ENCODE peak calls at places on chromosomes 5 and 9, in seven cellular contexts. J, U, X, N, K, P and A are unnamed samples.

GRCh38 chr5:34652466-34652865 is 3.7 kb upstream of the RAI14 start:
- DNase-seq in P (no peak), U (no peak), J (no peak), N (no peak), K (no peak), X (no peak), A (no peak)

GRCh38 chr9:127444921-127445850 is 6.0 kb downstream of the RPL12 start:
- DNase-seq in K (no peak), J (no peak), P (peak; percentile 44), X (peak; percentile 55), N (no peak), U (no peak), A (peak; percentile 54)

GRCh38 chr5:7271728-7272127 is 124.2 kb upstream of the ADCY2 start:
- DNase-seq in N (no peak), J (no peak), U (no peak), P (no peak), K (no peak), X (no peak), A (no peak)

GRCh38 chr5:34703767-34704324 is 47.7 kb downstream of the RAI14 start:
- DNase-seq in U (no peak), X (no peak), N (no peak), P (no peak), K (no peak), J (no peak), A (no peak)

GRCh38 chr5:54285573-54286124 is 24.7 kb downstream of the ARL15 start:
- DNase-seq in P (no peak), K (no peak), N (no peak), U (no peak), X (no peak), J (no peak), A (no peak)

GRCh38 chr9:92962846-92963245 is 15.5 kb downstream of the FGD3 start:
- DNase-seq in J (no peak), K (no peak), U (no peak), P (no peak), N (no peak), X (no peak), A (no peak)

GRCh38 chr5:180960209-180960608 is 28.4 kb upstream of the BTNL3 start:
- DNase-seq in X (no peak), U (no peak), K (no peak), J (no peak), N (no peak), P (no peak), A (no peak)

GRCh38 chr9:2787065-2787464 is 56.8 kb downstream of the PUM3 start:
- DNase-seq in U (no peak), J (no peak), N (no peak), P (peak; percentile 73), X (no peak), K (no peak), A (no peak)

GRCh38 chr5:99605904-99606303 is 677.1 kb upstream of the CHD1 start:
- DNase-seq in X (no peak), N (no peak), K (no peak), U (no peak), P (no peak), J (no peak), A (no peak)

GRCh38 chr9:26310294-26310693 is 582.3 kb downstream of the CAAP1 start:
- DNase-seq in J (no peak), P (peak; percentile 86), U (no peak), K (no peak), X (no peak), N (no peak), A (no peak)

GRCh38 chr5:142686210-142686734 is 382 bp upstream of the FGF1 start:
- DNase-seq in K (no peak), P (peak; percentile 40), X (peak; percentile 11), J (no peak), N (peak; percentile 50), U (peak; percentile 62), A (no peak)

GRCh38 chr5:113338628-113339027 is 96.2 kb downstream of the TSSK1B start:
- DNase-seq in K (no peak), N (no peak), P (no peak), J (no peak), U (no peak), X (no peak), A (no peak)

GRCh38 chr9:109118802-109119438 is 827 bp downstream of the TMEM245 start:
- DNase-seq in N (no peak), U (peak; percentile 16), K (no peak), P (peak; percentile 15), J (no peak), X (no peak), A (peak; percentile 58)

GRCh38 chr5:139711067-139711851 is 63.1 kb downstream of the CXXC5 start:
- DNase-seq in K (no peak), N (peak; percentile 82), J (no peak), X (peak; percentile 46), U (no peak), P (peak; percentile 28), A (no peak)

GRCh38 chr5:150034677-150035076 is 34.1 kb downstream of the HMGXB3 start:
- DNase-seq in X (no peak), N (no peak), U (no peak), J (no peak), K (no peak), P (peak; percentile 90), A (no peak)

GRCh38 chr5:91898865-91899264 is 515.7 kb upstream of the ARRDC3 start:
- DNase-seq in N (no peak), K (no peak), U (no peak), X (no peak), J (no peak), P (no peak), A (no peak)

GRCh38 chr9:37902804-37903580 is 935 bp downstream of the SLC25A51 start:
- DNase-seq in P (peak; percentile 65), J (no peak), N (no peak), X (peak; percentile 22), U (peak; percentile 27), K (no peak), A (no peak)

GRCh38 chr5:35810561-35810960 is 46.1 kb upstream of the IL7R start:
- DNase-seq in K (no peak), P (no peak), X (no peak), N (no peak), U (no peak), J (no peak), A (no peak)

GRCh38 chr9:34282096-34282495 is 47.0 kb downstream of the KIF24 start:
- DNase-seq in U (no peak), X (no peak), J (no peak), K (no peak), N (no peak), P (peak; percentile 12), A (no peak)

GRCh38 chr9:33445389-33445881 is 2.0 kb downstream of the AQP3 start:
- DNase-seq in J (no peak), K (no peak), X (no peak), U (no peak), P (no peak), N (no peak), A (no peak)

GRCh38 chr5:150124111-150124557 is 31.5 kb downstream of the PDGFRB start:
- DNase-seq in K (no peak), J (no peak), X (no peak), U (no peak), P (no peak), N (no peak), A (no peak)

GRCh38 chr9:92631452-92632211 is 38.3 kb downstream of the IPPK start:
- DNase-seq in J (no peak), X (no peak), P (no peak), K (peak; percentile 5), N (no peak), U (no peak), A (no peak)

GRCh38 chr5:127564002-127564769 is 46.7 kb downstream of the PRRC1 start:
- DNase-seq in X (peak; percentile 65), P (peak; percentile 53), N (peak; percentile 48), J (peak; percentile 48), U (peak; percentile 57), K (no peak), A (no peak)

GRCh38 chr5:78717674-78718073 is 69.1 kb upstream of the LHFPL2 start:
- DNase-seq in U (no peak), P (peak; percentile 80), K (no peak), X (no peak), J (no peak), N (no peak), A (no peak)

GRCh38 chr5:40391642-40392041 is 288.1 kb upstream of the PTGER4 start:
- DNase-seq in J (no peak), N (no peak), X (no peak), K (no peak), P (no peak), U (no peak), A (no peak)

GRCh38 chr5:5623397-5623796 is 200.9 kb downstream of the ICE1 start:
- DNase-seq in U (no peak), P (no peak), X (no peak), J (no peak), N (no peak), K (no peak), A (no peak)

GRCh38 chr5:172573986-172574844 is 66.8 kb upstream of the NEURL1B start:
- DNase-seq in U (no peak), J (no peak), N (no peak), X (no peak), K (no peak), P (no peak), A (no peak)
- TF ChIP-seq RAD21 in U (no peak), J (no peak), N (no peak), X (no peak), K (no peak), P (no peak), A (no peak)

GRCh38 chr5:138706655-138707480 is 46.4 kb upstream of the CTNNA1 start:
- DNase-seq in P (peak; percentile 89), U (no peak), N (no peak), J (no peak), K (no peak), X (peak; percentile 35), A (no peak)
- TF ChIP-seq RAD21 in P (no peak), U (no peak), N (no peak), J (no peak), K (no peak), X (no peak), A (no peak)

DNA sequence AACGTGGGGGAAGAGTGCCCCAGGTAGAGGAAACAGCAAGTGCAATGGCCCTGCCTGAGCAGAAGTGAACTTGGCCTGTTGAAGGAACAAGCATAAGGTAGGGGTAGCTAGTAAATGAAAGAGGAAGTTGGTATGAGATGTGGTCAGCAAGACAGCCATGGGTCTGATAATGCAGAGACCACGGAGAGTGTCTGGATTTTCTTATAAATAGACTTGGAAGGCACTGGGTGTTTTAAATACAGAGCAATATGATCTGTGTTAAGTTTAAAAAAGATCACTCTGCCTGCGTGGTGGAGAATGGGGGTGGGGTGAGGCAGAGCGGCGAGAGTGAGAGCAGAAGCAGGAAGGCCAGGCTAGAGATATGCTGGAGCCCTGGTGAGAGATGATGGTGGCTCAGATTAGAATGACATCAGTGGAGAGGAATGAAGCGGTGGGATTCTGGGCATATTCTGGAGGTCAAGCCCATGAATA is 4.2 kb downstream of the ADAM19 start:
- DNase-seq in U (no peak), J (no peak), P (peak; percentile 77), X (no peak), N (no peak), K (peak; percentile 75), A (no peak)
- TF ChIP-seq RAD21 in U (no peak), J (no peak), P (no peak), X (no peak), N (no peak), K (peak; percentile 6), A (no peak)

DNA sequence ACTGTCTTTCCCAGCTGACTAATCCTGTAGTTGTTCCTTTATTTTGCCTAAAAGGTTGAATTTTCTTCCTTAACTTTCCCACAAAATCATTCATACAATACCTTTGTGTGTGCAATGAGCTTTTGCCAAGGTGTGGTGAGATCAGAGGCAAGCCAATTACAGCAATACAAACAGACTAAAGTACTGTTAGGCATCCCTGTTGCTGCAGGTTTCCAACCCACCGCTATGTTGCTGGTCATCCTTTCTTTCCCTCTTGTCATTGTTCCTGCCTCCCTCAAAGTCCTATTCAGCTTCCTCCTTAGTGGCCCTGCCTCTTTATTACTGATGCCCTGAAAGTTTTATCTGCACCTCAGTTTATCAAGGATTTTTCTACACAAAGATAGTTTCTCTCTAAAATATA is 22.1 kb downstream of the ITGA2 start:
- DNase-seq in U (peak; percentile 48), N (no peak), J (no peak), K (no peak), P (no peak), X (no peak), A (no peak)
- TF ChIP-seq RAD21 in U (no peak), N (no peak), J (no peak), K (no peak), P (no peak), X (no peak), A (no peak)